ENCODE peak calls at places on chromosomes 11 and 22, in eight cellular contexts. C is hepatocyte; E is left lobe of liver; T is activated T-cell treated with anti-CD3 and anti-CD28 coated beads, Interleukin-2, amount 50 U/mL, for 48 hours; I is activated naive CD4-positive, alpha-beta T cell treated with Interleukin-2 at 50 U/mL for 16 hours; H is pons; V is cardiac fibroblast; O is hippocampal formation. J is an unnamed sample.

GRCh38 chr11:10490398-10491232 is 35.6 kb downstream of the AMPD3 start:
- DNase-seq in C (peak), E (peak), T (peak), I (no peak), H (peak), V (peak), O (peak), J (peak)

GRCh38 chr11:116703421-116703820 is 69.4 kb downstream of the BUD13 start:
- DNase-seq in C (no peak), E (no peak), T (no peak), I (no peak), H (peak), V (no peak), O (no peak), J (peak)

GRCh38 chr22:41327124-41327523 is 25.8 kb downstream of the ZC3H7B start:
- DNase-seq in C (no peak), E (peak), T (no peak), I (no peak), H (peak), V (no peak), O (no peak), J (no peak)

GRCh38 chr22:19430890-19431541 is 517 bp downstream of the HIRA start:
- DNase-seq in C (peak), E (peak), T (peak), I (peak), H (no peak), V (peak), O (no peak), J (peak)

GRCh38 chr22:39316440-39317083 is 2.9 kb downstream of the RPL3 start:
- DNase-seq in C (peak), E (peak), T (peak), I (peak), H (peak), V (peak), O (peak), J (peak)

GRCh38 chr11:70628881-70629844 is 230.8 kb downstream of the CTTN start:
- DNase-seq in C (peak), E (no peak), T (no peak), I (no peak), H (no peak), V (no peak), O (peak), J (no peak)

GRCh38 chr11:119055901-119056300 is 1.1 kb downstream of the HYOU1 start:
- DNase-seq in C (peak), E (no peak), T (peak), I (peak), H (peak), V (peak), O (no peak), J (peak)

GRCh38 chr11:111561306-111561705 is 20.8 kb downstream of the LAYN start:
- DNase-seq in C (no peak), E (no peak), T (no peak), I (no peak), H (no peak), V (peak), O (no peak), J (no peak)

GRCh38 chr11:68688881-68689280 is 4.5 kb downstream of the GAL start:
- DNase-seq in C (no peak), E (no peak), T (no peak), I (no peak), H (no peak), V (no peak), O (no peak), J (no peak)

GRCh38 chr11:75855191-75855590 is 40.2 kb downstream of the UVRAG start:
- DNase-seq in C (no peak), E (no peak), T (no peak), I (no peak), H (no peak), V (no peak), O (no peak), J (no peak)

GRCh38 chr22:38618682-38619081 is 37.5 kb downstream of the FAM227A start:
- DNase-seq in C (no peak), E (no peak), T (no peak), I (no peak), H (no peak), V (peak), O (no peak), J (no peak)

GRCh38 chr11:69663326-69663725 is 11.8 kb downstream of the LTO1 start:
- DNase-seq in C (no peak), E (no peak), T (no peak), I (no peak), H (no peak), V (no peak), O (no peak), J (no peak)

GRCh38 chr11:47631473-47631872 is 10.9 kb downstream of the MTCH2 start:
- DNase-seq in C (no peak), E (no peak), T (no peak), I (no peak), H (no peak), V (peak), O (no peak), J (peak)

GRCh38 chr11:11996321-11997174 is 11.9 kb downstream of the DKK3 start:
- DNase-seq in C (no peak), E (no peak), T (no peak), I (no peak), H (no peak), V (no peak), O (no peak), J (no peak)

GRCh38 chr22:23192133-23192532 is 11.8 kb downstream of the BCR start:
- DNase-seq in C (no peak), E (no peak), T (no peak), I (no peak), H (no peak), V (no peak), O (no peak), J (no peak)

GRCh38 chr11:118791961-118792578 is 1.1 kb upstream of the DDX6 start:
- DNase-seq in C (peak), E (peak), T (peak), I (peak), H (no peak), V (peak), O (no peak), J (no peak)

GRCh38 chr11:95892892-95893570 is 30.9 kb downstream of the MTMR2 start:
- DNase-seq in C (peak), E (no peak), T (no peak), I (no peak), H (no peak), V (no peak), O (no peak), J (no peak)

GRCh38 chr11:111173221-111173620 is 72.3 kb upstream of the POU2AF2 start:
- DNase-seq in C (no peak), E (no peak), T (no peak), I (no peak), H (no peak), V (no peak), O (no peak), J (no peak)

GRCh38 chr11:7004482-7004881 is 15.7 kb downstream of the ZNF214 start:
- DNase-seq in C (no peak), E (no peak), T (no peak), I (no peak), H (peak), V (peak), O (no peak), J (peak)

GRCh38 chr11:60924110-60924905 is at the start of gene TMEM132A:
- DNase-seq in C (peak), E (peak), T (peak), I (no peak), H (peak), V (peak), O (peak), J (peak)